ENCODE peak calls at places on chromosomes 5 and 9, in eight cellular contexts. One of them, this sample, is unnamed. For H3K27me3, the result is how much of the 10 kb centered on the place peaks cover.

GRCh38 chr9:27194401-27195091 is 85.5 kb downstream of the TEK start:
- DNase-seq in astrocyte: peak
- DNase-seq in GM23338: no peak
- DNase-seq in heart left ventricle: no peak
- DNase-seq in colonic mucosa: no peak
- DNase-seq in fibroblast of lung: peak
- DNase-seq in adipocyte: peak
- DNase-seq in CD4-positive, alpha-beta memory T cell: no peak
- DNase-seq in this sample: peak

GRCh38 chr5:162456096-162456495 is 388.5 kb downstream of the GABRG2 start:
- DNase-seq in CD4-positive, alpha-beta memory T cell: no peak
- DNase-seq in GM23338: no peak
- DNase-seq in fibroblast of lung: no peak
- DNase-seq in astrocyte: no peak
- DNase-seq in adipocyte: no peak
- DNase-seq in colonic mucosa: no peak
- DNase-seq in heart left ventricle: no peak
- DNase-seq in this sample: no peak

GRCh38 chr5:43227655-43228054 is 35.6 kb downstream of the NIM1K start:
- DNase-seq in GM23338: peak
- DNase-seq in fibroblast of lung: peak
- DNase-seq in heart left ventricle: no peak
- DNase-seq in astrocyte: peak
- DNase-seq in colonic mucosa: no peak
- DNase-seq in CD4-positive, alpha-beta memory T cell: no peak
- DNase-seq in adipocyte: peak
- DNase-seq in this sample: peak

GRCh38 chr5:82396871-82397514 is 118.8 kb upstream of the RPS23 start:
- DNase-seq in heart left ventricle: peak
- DNase-seq in CD4-positive, alpha-beta memory T cell: no peak
- DNase-seq in colonic mucosa: peak
- DNase-seq in fibroblast of lung: peak
- DNase-seq in adipocyte: peak
- DNase-seq in GM23338: no peak
- DNase-seq in astrocyte: peak
- DNase-seq in this sample: peak

GRCh38 chr9:83239787-83240186 is 176.8 kb upstream of the RASEF start:
- DNase-seq in CD4-positive, alpha-beta memory T cell: no peak
- DNase-seq in GM23338: no peak
- DNase-seq in astrocyte: no peak
- DNase-seq in colonic mucosa: no peak
- DNase-seq in fibroblast of lung: no peak
- DNase-seq in adipocyte: peak
- DNase-seq in heart left ventricle: no peak
- DNase-seq in this sample: no peak

GRCh38 chr9:99833735-99834134 is 12.1 kb downstream of the NR4A3 start:
- DNase-seq in astrocyte: no peak
- DNase-seq in CD4-positive, alpha-beta memory T cell: no peak
- DNase-seq in GM23338: no peak
- DNase-seq in colonic mucosa: no peak
- DNase-seq in fibroblast of lung: no peak
- DNase-seq in adipocyte: no peak
- DNase-seq in heart left ventricle: no peak
- DNase-seq in this sample: no peak

GRCh38 chr5:42745426-42745825 is 11.2 kb upstream of the CCDC152 start:
- DNase-seq in heart left ventricle: no peak
- DNase-seq in adipocyte: no peak
- DNase-seq in CD4-positive, alpha-beta memory T cell: no peak
- DNase-seq in fibroblast of lung: no peak
- DNase-seq in colonic mucosa: peak
- DNase-seq in astrocyte: no peak
- DNase-seq in GM23338: peak
- DNase-seq in this sample: no peak

GRCh38 chr5:177100714-177101121 is 14.0 kb downstream of the FGFR4 start:
- DNase-seq in colonic mucosa: no peak
- DNase-seq in GM23338: no peak
- DNase-seq in astrocyte: no peak
- DNase-seq in CD4-positive, alpha-beta memory T cell: no peak
- DNase-seq in heart left ventricle: no peak
- DNase-seq in fibroblast of lung: no peak
- DNase-seq in adipocyte: no peak
- DNase-seq in this sample: no peak

GRCh38 chr9:115225459-115226116 is 107.6 kb upstream of the TNC start:
- DNase-seq in heart left ventricle: no peak
- DNase-seq in fibroblast of lung: no peak
- DNase-seq in colonic mucosa: no peak
- DNase-seq in GM23338: no peak
- DNase-seq in astrocyte: no peak
- DNase-seq in adipocyte: no peak
- DNase-seq in CD4-positive, alpha-beta memory T cell: no peak
- DNase-seq in this sample: no peak

GRCh38 chr5:65769539-65769938 is 47.5 kb downstream of the NLN start:
- DNase-seq in heart left ventricle: no peak
- DNase-seq in colonic mucosa: no peak
- DNase-seq in astrocyte: peak
- DNase-seq in adipocyte: peak
- DNase-seq in fibroblast of lung: peak
- DNase-seq in GM23338: no peak
- DNase-seq in CD4-positive, alpha-beta memory T cell: no peak
- DNase-seq in this sample: peak

GRCh38 chr5:153895266-153895665 is 143.4 kb downstream of the FAM114A2 start:
- DNase-seq in GM23338: no peak
- DNase-seq in colonic mucosa: no peak
- DNase-seq in fibroblast of lung: no peak
- DNase-seq in astrocyte: no peak
- DNase-seq in adipocyte: no peak
- DNase-seq in heart left ventricle: no peak
- DNase-seq in CD4-positive, alpha-beta memory T cell: no peak
- DNase-seq in this sample: no peak

GRCh38 chr9:69122391-69123141 is 51.5 kb upstream of the TJP2 start:
- DNase-seq in colonic mucosa: peak
- DNase-seq in heart left ventricle: no peak
- DNase-seq in adipocyte: peak
- DNase-seq in fibroblast of lung: peak
- DNase-seq in CD4-positive, alpha-beta memory T cell: no peak
- DNase-seq in astrocyte: peak
- DNase-seq in GM23338: peak
- DNase-seq in this sample: peak

GRCh38 chr9:134505032-134505431 is 136.6 kb upstream of the COL5A1 start:
- DNase-seq in GM23338: no peak
- DNase-seq in adipocyte: no peak
- DNase-seq in fibroblast of lung: no peak
- DNase-seq in CD4-positive, alpha-beta memory T cell: no peak
- DNase-seq in heart left ventricle: no peak
- DNase-seq in colonic mucosa: no peak
- DNase-seq in astrocyte: no peak
- DNase-seq in this sample: no peak

GRCh38 chr5:78627175-78627574 is 21.4 kb downstream of the LHFPL2 start:
- DNase-seq in GM23338: no peak
- DNase-seq in colonic mucosa: no peak
- DNase-seq in astrocyte: peak
- DNase-seq in adipocyte: peak
- DNase-seq in CD4-positive, alpha-beta memory T cell: no peak
- DNase-seq in heart left ventricle: no peak
- DNase-seq in fibroblast of lung: peak
- DNase-seq in this sample: no peak

DNA sequence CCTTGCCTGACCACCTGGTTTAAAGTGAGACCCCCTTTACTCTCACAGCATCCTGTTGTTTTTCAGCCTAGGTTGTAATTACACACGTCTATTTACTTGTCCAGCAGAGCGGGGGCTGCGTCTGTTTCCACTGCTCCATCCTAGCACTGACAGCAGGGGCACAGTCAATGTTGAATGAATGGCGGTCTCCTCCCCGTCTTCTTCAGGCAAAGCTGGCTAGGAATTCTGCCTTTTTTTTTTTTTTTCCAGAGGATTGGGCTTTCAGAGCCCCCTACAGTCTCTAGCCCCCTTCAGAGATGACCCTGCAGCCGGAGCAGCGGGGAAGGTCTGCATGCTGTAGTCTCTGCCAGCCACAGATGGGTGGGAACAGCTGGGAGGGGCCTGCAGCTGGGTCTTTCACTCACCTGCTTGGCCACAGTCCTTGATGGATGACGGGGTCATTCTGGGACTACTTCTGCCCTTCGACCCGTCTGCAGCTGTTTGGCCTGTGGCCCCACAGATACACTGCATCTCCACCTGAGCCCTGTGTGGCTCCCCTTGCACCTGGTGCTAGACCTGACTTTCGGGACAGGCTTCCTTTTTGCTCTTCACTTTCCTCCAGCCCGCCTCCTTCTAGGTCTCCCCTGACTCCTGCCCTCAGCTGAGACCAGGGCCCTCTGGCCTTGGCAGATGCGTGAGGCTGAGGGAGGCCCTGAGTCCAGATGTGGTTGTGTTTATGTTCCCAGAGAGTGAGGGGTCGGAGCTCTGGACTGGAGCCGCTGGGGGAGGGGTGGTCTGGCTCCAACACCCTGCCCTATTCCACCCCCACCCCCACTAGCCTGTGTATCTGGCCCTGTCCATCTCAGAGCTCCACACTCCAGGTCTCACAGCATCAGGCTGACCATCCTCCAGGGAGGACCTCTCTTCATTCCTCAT is 8.0 kb downstream of the PITX1 start:
- DNase-seq in adipocyte: peak
- DNase-seq in GM23338: no peak
- DNase-seq in astrocyte: no peak
- DNase-seq in CD4-positive, alpha-beta memory T cell: no peak
- DNase-seq in colonic mucosa: no peak
- DNase-seq in fibroblast of lung: no peak
- DNase-seq in heart left ventricle: peak
- DNase-seq in this sample: no peak
- H3K27me3 ChIP-seq in adipocyte: half or more
- H3K27me3 ChIP-seq in GM23338: half or more
- H3K27me3 ChIP-seq in astrocyte: half or more
- H3K27me3 ChIP-seq in CD4-positive, alpha-beta memory T cell: under half
- H3K27me3 ChIP-seq in colonic mucosa: under half
- H3K27me3 ChIP-seq in fibroblast of lung: under half
- H3K27me3 ChIP-seq in heart left ventricle: half or more
- H3K27me3 ChIP-seq in this sample: under half

GRCh38 chr9:88230612-88231011 is 92.3 kb upstream of the SPATA31C2 start:
- DNase-seq in CD4-positive, alpha-beta memory T cell: no peak
- DNase-seq in GM23338: no peak
- DNase-seq in fibroblast of lung: peak
- DNase-seq in adipocyte: no peak
- DNase-seq in colonic mucosa: no peak
- DNase-seq in heart left ventricle: no peak
- DNase-seq in astrocyte: no peak
- DNase-seq in this sample: no peak
- H3K27me3 ChIP-seq in CD4-positive, alpha-beta memory T cell: under half
- H3K27me3 ChIP-seq in GM23338: under half
- H3K27me3 ChIP-seq in fibroblast of lung: under half
- H3K27me3 ChIP-seq in adipocyte: under half
- H3K27me3 ChIP-seq in colonic mucosa: under half
- H3K27me3 ChIP-seq in heart left ventricle: under half
- H3K27me3 ChIP-seq in astrocyte: under half
- H3K27me3 ChIP-seq in this sample: under half

DNA sequence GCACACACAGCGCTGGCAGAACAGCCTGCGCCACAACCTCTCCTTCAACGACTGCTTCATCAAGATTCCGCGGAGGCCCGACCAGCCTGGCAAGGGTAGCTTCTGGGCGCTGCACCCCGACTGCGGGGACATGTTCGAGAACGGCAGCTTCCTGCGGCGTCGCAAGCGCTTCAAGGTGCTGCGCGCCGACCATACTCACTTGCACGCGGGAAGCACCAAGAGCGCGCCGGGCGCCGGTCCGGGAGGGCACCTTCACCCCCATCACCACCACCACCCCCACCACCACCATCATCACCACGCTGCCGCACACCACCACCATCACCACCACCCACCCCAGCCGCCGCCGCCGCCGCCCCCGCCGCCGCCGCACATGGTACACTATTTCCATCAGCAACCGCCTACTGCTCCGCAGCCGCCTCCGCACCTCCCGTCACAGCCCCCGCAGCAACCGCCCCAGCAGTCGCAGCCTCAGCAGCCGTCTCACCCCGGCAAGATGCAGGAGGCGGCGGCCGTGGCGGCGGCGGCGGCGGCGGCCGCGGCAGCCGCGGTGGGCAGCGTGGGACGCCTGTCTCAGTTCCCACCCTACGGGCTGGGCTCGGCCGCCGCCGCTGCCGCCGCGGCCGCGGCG is 469 bp downstream of the FOXB2 start:
- DNase-seq in fibroblast of lung: no peak
- DNase-seq in adipocyte: no peak
- DNase-seq in colonic mucosa: no peak
- DNase-seq in heart left ventricle: no peak
- DNase-seq in astrocyte: no peak
- DNase-seq in GM23338: no peak
- DNase-seq in CD4-positive, alpha-beta memory T cell: no peak
- DNase-seq in this sample: no peak
- H3K27me3 ChIP-seq in fibroblast of lung: half or more
- H3K27me3 ChIP-seq in adipocyte: half or more
- H3K27me3 ChIP-seq in colonic mucosa: half or more
- H3K27me3 ChIP-seq in heart left ventricle: half or more
- H3K27me3 ChIP-seq in astrocyte: half or more
- H3K27me3 ChIP-seq in GM23338: half or more
- H3K27me3 ChIP-seq in CD4-positive, alpha-beta memory T cell: under half
- H3K27me3 ChIP-seq in this sample: half or more

GRCh38 chr5:73906277-73906676 is 280.3 kb downstream of the ARHGEF28 start:
- DNase-seq in colonic mucosa: no peak
- DNase-seq in fibroblast of lung: no peak
- DNase-seq in astrocyte: no peak
- DNase-seq in adipocyte: no peak
- DNase-seq in heart left ventricle: no peak
- DNase-seq in CD4-positive, alpha-beta memory T cell: no peak
- DNase-seq in GM23338: no peak
- DNase-seq in this sample: no peak
- H3K27me3 ChIP-seq in colonic mucosa: under half
- H3K27me3 ChIP-seq in fibroblast of lung: under half
- H3K27me3 ChIP-seq in astrocyte: under half
- H3K27me3 ChIP-seq in adipocyte: under half
- H3K27me3 ChIP-seq in heart left ventricle: under half
- H3K27me3 ChIP-seq in CD4-positive, alpha-beta memory T cell: under half
- H3K27me3 ChIP-seq in GM23338: under half
- H3K27me3 ChIP-seq in this sample: under half

GRCh38 chr9:130979591-130980385 is 29.2 kb upstream of the LAMC3 start:
- DNase-seq in CD4-positive, alpha-beta memory T cell: no peak
- DNase-seq in GM23338: no peak
- DNase-seq in heart left ventricle: no peak
- DNase-seq in fibroblast of lung: no peak
- DNase-seq in adipocyte: no peak
- DNase-seq in astrocyte: no peak
- DNase-seq in colonic mucosa: no peak
- DNase-seq in this sample: no peak
- H3K27me3 ChIP-seq in CD4-positive, alpha-beta memory T cell: under half
- H3K27me3 ChIP-seq in GM23338: under half
- H3K27me3 ChIP-seq in heart left ventricle: under half
- H3K27me3 ChIP-seq in fibroblast of lung: under half
- H3K27me3 ChIP-seq in adipocyte: half or more
- H3K27me3 ChIP-seq in astrocyte: under half
- H3K27me3 ChIP-seq in colonic mucosa: under half
- H3K27me3 ChIP-seq in this sample: half or more

DNA sequence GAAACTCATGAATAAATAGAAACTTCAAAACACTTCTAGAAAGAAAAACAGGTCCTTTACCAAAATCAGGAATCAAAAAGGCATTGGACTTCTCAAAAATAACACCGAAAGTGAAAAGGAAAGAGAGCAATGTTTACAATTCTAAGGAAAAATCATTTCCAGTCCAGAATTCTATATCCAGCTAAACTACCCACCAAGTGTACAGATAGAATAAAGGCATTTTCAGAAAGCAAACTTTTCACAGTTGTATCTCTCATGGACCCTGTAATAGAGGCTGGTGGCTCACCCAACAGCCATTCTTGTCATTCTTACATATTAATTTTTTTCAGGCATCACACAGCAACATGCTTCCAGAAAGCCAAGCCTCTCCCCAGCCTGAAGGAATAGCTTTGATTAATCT is 63.7 kb downstream of the FOXD1 start:
- DNase-seq in astrocyte: no peak
- DNase-seq in adipocyte: no peak
- DNase-seq in fibroblast of lung: no peak
- DNase-seq in colonic mucosa: no peak
- DNase-seq in GM23338: no peak
- DNase-seq in CD4-positive, alpha-beta memory T cell: no peak
- DNase-seq in heart left ventricle: no peak
- DNase-seq in this sample: no peak
- H3K27me3 ChIP-seq in astrocyte: under half
- H3K27me3 ChIP-seq in adipocyte: under half
- H3K27me3 ChIP-seq in fibroblast of lung: under half
- H3K27me3 ChIP-seq in colonic mucosa: under half
- H3K27me3 ChIP-seq in GM23338: half or more
- H3K27me3 ChIP-seq in CD4-positive, alpha-beta memory T cell: under half
- H3K27me3 ChIP-seq in heart left ventricle: half or more
- H3K27me3 ChIP-seq in this sample: under half